ENCODE peak calls at places on chromosomes 2 and 18, in six cellular contexts. X is spleen; W is heart left ventricle; J is CD8-positive, alpha-beta T cell; Q is left ventricle myocardium inferior; I is esophagus squamous epithelium. U is an unnamed sample.

GRCh38 chr2:241763551-241764271 is 12.9 kb upstream of the GAL3ST2 start:
- DNase-seq in I (no peak), J (no peak), X (peak), W (no peak), Q (no peak), U (no peak)

GRCh38 chr2:174752403-174753037 is 11.8 kb downstream of the CHRNA1 start:
- DNase-seq in Q (no peak), J (no peak), I (no peak), X (no peak), W (no peak), U (no peak)

GRCh38 chr2:152761171-152761570 is 42.8 kb downstream of the ARL6IP6 start:
- DNase-seq in I (no peak), X (no peak), J (no peak), W (no peak), Q (no peak), U (peak)

GRCh38 chr2:136000502-136000901 is 15.1 kb upstream of the DARS1 start:
- DNase-seq in X (no peak), W (no peak), Q (no peak), J (no peak), I (no peak), U (no peak)

GRCh38 chr2:55054076-55054475 is 3.8 kb upstream of the RTN4 start:
- DNase-seq in X (no peak), W (no peak), Q (no peak), J (no peak), I (no peak), U (no peak)

GRCh38 chr18:44846450-44846849 is 165.8 kb downstream of the SETBP1 start:
- DNase-seq in X (no peak), J (no peak), Q (no peak), I (no peak), W (no peak), U (no peak)

GRCh38 chr2:167144179-167144898 is 256.1 kb downstream of the XIRP2 start:
- DNase-seq in X (no peak), Q (no peak), I (no peak), W (no peak), J (no peak), U (peak)

GRCh38 chr2:85433511-85434089 is 15.1 kb downstream of the SH2D6 start:
- DNase-seq in W (peak), J (no peak), I (no peak), X (no peak), Q (peak), U (peak)

GRCh38 chr18:50870138-50870845 is 8.6 kb upstream of the ME2 start:
- DNase-seq in Q (no peak), I (no peak), J (no peak), X (no peak), W (no peak), U (peak)

GRCh38 chr18:43634994-43635393 is 357.7 kb upstream of the SYT4 start:
- DNase-seq in I (no peak), W (no peak), J (no peak), X (no peak), Q (no peak), U (no peak)

GRCh38 chr2:227479865-227480475 is 8.0 kb downstream of the AGFG1 start:
- DNase-seq in J (no peak), X (no peak), W (no peak), Q (no peak), I (no peak), U (peak)

GRCh38 chr2:29966256-29966655 is 44.9 kb upstream of the ALK start:
- DNase-seq in W (no peak), J (no peak), Q (no peak), X (no peak), I (no peak), U (no peak)

GRCh38 chr2:60794271-60794863 is 38.3 kb downstream of the PAPOLG start:
- DNase-seq in Q (no peak), W (no peak), I (no peak), J (no peak), X (no peak), U (peak)

GRCh38 chr2:220478305-220479058 is 851.1 kb downstream of the SLC4A3 start:
- DNase-seq in X (no peak), W (no peak), I (no peak), J (no peak), Q (no peak), U (no peak)

GRCh38 chr2:9725106-9725505 is 94.3 kb upstream of the YWHAQ start:
- DNase-seq in X (peak), W (no peak), I (no peak), J (no peak), Q (no peak), U (no peak)

GRCh38 chr2:238100821-238101771 is 956 bp downstream of the ESPNL start:
- DNase-seq in J (no peak), I (no peak), W (no peak), Q (no peak), X (no peak), U (no peak)

GRCh38 chr18:36095936-36096519 is 28.7 kb upstream of the RPRD1A start:
- DNase-seq in J (no peak), X (no peak), I (no peak), Q (no peak), W (no peak), U (peak)

GRCh38 chr2:234686088-234686890 is 189.4 kb upstream of the ARL4C start:
- DNase-seq in I (no peak), Q (no peak), W (no peak), J (no peak), X (no peak), U (peak)

GRCh38 chr2:12803616-12804015 is 86.9 kb downstream of the TRIB2 start:
- DNase-seq in Q (no peak), I (no peak), X (no peak), W (no peak), J (no peak), U (no peak)

GRCh38 chr2:64695656-64696310 is 42.1 kb upstream of the SERTAD2 start:
- DNase-seq in I (no peak), J (no peak), X (no peak), W (no peak), Q (no peak), U (peak)

GRCh38 chr2:204362603-204363002 is 182.7 kb upstream of the PARD3B start:
- DNase-seq in J (no peak), X (no peak), W (no peak), I (no peak), Q (no peak), U (no peak)

GRCh38 chr2:29245742-29246387 is 130.7 kb downstream of the CLIP4 start:
- DNase-seq in J (no peak), I (no peak), Q (no peak), X (no peak), W (no peak), U (no peak)

GRCh38 chr2:172507199-172507598 is 48.7 kb upstream of the PDK1 start:
- DNase-seq in W (no peak), I (no peak), Q (no peak), X (no peak), J (no peak), U (no peak)

GRCh38 chr2:130355181-130355577 is 677 bp upstream of the PTPN18 start:
- DNase-seq in J (no peak), Q (no peak), W (no peak), X (no peak), I (no peak), U (no peak)

GRCh38 chr2:206850369-206850768 is 85.0 kb downstream of the FASTKD2 start:
- DNase-seq in J (no peak), W (no peak), X (no peak), I (no peak), Q (no peak), U (no peak)
- H3K4me3 ChIP-seq in J (no peak), W (no peak), X (no peak), I (no peak), Q (no peak), U (no peak)

GRCh38 chr18:54945726-54946125 is 13.5 kb downstream of the CCDC68 start:
- DNase-seq in J (no peak), X (no peak), Q (no peak), W (no peak), I (no peak), U (no peak)
- TF ChIP-seq CTCF in J (no peak), X (no peak), Q (no peak), W (no peak), I (no peak), U (no peak)

GRCh38 chr18:28174181-28174906 is 2.6 kb downstream of the CDH2 start:
- DNase-seq in Q (no peak), I (no peak), J (no peak), W (no peak), X (no peak), U (no peak)
- H3K4me3 ChIP-seq in Q (peak), I (no peak), J (no peak), W (peak), X (no peak), U (peak)

GRCh38 chr2:217924346-217924901 is 78.4 kb downstream of the TNS1 start:
- DNase-seq in Q (no peak), J (no peak), I (no peak), X (no peak), W (no peak), U (no peak)
- TF ChIP-seq CTCF in Q (no peak), J (no peak), I (no peak), X (no peak), W (no peak), U (no peak)

DNA sequence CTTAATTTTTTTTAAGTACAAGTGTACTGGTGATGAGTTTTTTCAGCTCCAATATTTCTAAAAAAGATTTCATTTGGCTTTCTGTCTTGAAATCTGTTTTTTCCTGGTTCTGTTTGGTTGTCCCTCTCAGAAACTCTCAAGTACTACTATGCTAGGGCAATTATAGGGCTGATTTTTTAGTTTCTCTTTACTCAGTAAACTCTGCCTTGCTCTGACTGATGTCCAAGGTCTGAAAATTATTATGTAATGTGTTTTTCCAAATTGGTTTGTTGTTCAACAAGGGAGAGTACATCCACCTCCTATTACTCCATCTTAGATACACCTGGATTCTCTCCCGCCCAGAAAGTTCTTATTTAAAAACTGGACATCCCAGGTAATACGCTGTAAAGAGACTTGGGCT is 877.7 kb downstream of the CBLN2 start:
- DNase-seq in X (no peak), W (no peak), I (no peak), J (no peak), Q (no peak), U (no peak)
- H3K4me3 ChIP-seq in X (no peak), W (no peak), I (no peak), J (no peak), Q (no peak), U (no peak)

GRCh38 chr2:20562540-20563225 is 88.2 kb downstream of the HS1BP3 start:
- DNase-seq in X (no peak), I (no peak), W (no peak), Q (no peak), J (no peak), U (no peak)
- TF ChIP-seq CTCF in X (no peak), I (no peak), W (no peak), Q (peak), J (no peak), U (peak)

GRCh38 chr2:24915796-24916195 is 4.2 kb downstream of the ADCY3 start:
- DNase-seq in J (no peak), Q (no peak), I (no peak), X (peak), W (no peak), U (peak)
- H3K4me3 ChIP-seq in J (no peak), Q (peak), I (no peak), X (no peak), W (no peak), U (no peak)

GRCh38 chr18:55477537-55478300 is 110.3 kb downstream of the TCF4 start:
- DNase-seq in W (no peak), X (no peak), Q (no peak), J (peak), I (no peak), U (peak)
- TF ChIP-seq CTCF in W (no peak), X (peak), Q (peak), J (no peak), I (peak), U (peak)

GRCh38 chr2:197502685-197503084 is 2.5 kb downstream of the HSPE1 start:
- DNase-seq in W (no peak), X (no peak), Q (no peak), I (no peak), J (no peak), U (no peak)
- H3K4me3 ChIP-seq in W (no peak), X (no peak), Q (peak), I (no peak), J (no peak), U (no peak)

GRCh38 chr18:13137041-13137938 is 81.3 kb upstream of the LDLRAD4 start:
- DNase-seq in J (peak), X (peak), Q (peak), W (peak), I (no peak), U (peak)
- TF ChIP-seq CTCF in J (no peak), X (no peak), Q (no peak), W (no peak), I (no peak), U (no peak)